ENCODE peak calls at places on chromosomes 4 and X, in nine cellular contexts. One of them, this sample, is unnamed.

GRCh38 chr4:88792268-88792781 is 94.7 kb upstream of the NAP1L5 start:
- DNase-seq in mucosa of gallbladder: no peak
- DNase-seq in GM04503: peak
- DNase-seq in left kidney: no peak
- DNase-seq in NCI-H187: no peak
- DNase-seq in WERI-Rb-1: no peak
- DNase-seq in activated CD4-positive, CD25-positive, alpha-beta regulatory T cell: no peak
- DNase-seq in amniotic epithelial cell: peak
- DNase-seq in HEK293T: no peak
- DNase-seq in this sample: peak

GRCh38 chr4:54065282-54066087 is 1.1 kb upstream of the CHIC2 start:
- DNase-seq in mucosa of gallbladder: no peak
- DNase-seq in GM04503: peak
- DNase-seq in left kidney: peak
- DNase-seq in NCI-H187: no peak
- DNase-seq in WERI-Rb-1: no peak
- DNase-seq in activated CD4-positive, CD25-positive, alpha-beta regulatory T cell: no peak
- DNase-seq in amniotic epithelial cell: no peak
- DNase-seq in HEK293T: no peak
- DNase-seq in this sample: no peak

GRCh38 chr4:89277412-89277811 is 30.2 kb downstream of the GPRIN3 start:
- DNase-seq in mucosa of gallbladder: no peak
- DNase-seq in GM04503: no peak
- DNase-seq in left kidney: no peak
- DNase-seq in NCI-H187: no peak
- DNase-seq in WERI-Rb-1: no peak
- DNase-seq in activated CD4-positive, CD25-positive, alpha-beta regulatory T cell: no peak
- DNase-seq in amniotic epithelial cell: peak
- DNase-seq in HEK293T: no peak
- DNase-seq in this sample: no peak

GRCh38 chr4:158769175-158769831 is 477 bp downstream of the FNIP2 start:
- DNase-seq in mucosa of gallbladder: peak
- DNase-seq in GM04503: no peak
- DNase-seq in left kidney: peak
- DNase-seq in NCI-H187: no peak
- DNase-seq in WERI-Rb-1: peak
- DNase-seq in activated CD4-positive, CD25-positive, alpha-beta regulatory T cell: peak
- DNase-seq in amniotic epithelial cell: no peak
- DNase-seq in HEK293T: no peak
- DNase-seq in this sample: peak

GRCh38 chrX:123976671-123977316 is 15.3 kb downstream of the STAG2 start:
- DNase-seq in mucosa of gallbladder: no peak
- DNase-seq in GM04503: no peak
- DNase-seq in left kidney: no peak
- DNase-seq in NCI-H187: no peak
- DNase-seq in WERI-Rb-1: no peak
- DNase-seq in activated CD4-positive, CD25-positive, alpha-beta regulatory T cell: no peak
- DNase-seq in amniotic epithelial cell: peak
- DNase-seq in HEK293T: peak
- DNase-seq in this sample: peak

GRCh38 chr4:1459664-1460511 is 53.6 kb upstream of the NKX1-1 start:
- DNase-seq in mucosa of gallbladder: no peak
- DNase-seq in GM04503: no peak
- DNase-seq in left kidney: no peak
- DNase-seq in NCI-H187: no peak
- DNase-seq in WERI-Rb-1: no peak
- DNase-seq in activated CD4-positive, CD25-positive, alpha-beta regulatory T cell: no peak
- DNase-seq in amniotic epithelial cell: no peak
- DNase-seq in HEK293T: no peak
- DNase-seq in this sample: no peak

GRCh38 chr4:48939785-48940184 is 33.2 kb upstream of the OCIAD2 start:
- DNase-seq in mucosa of gallbladder: peak
- DNase-seq in GM04503: peak
- DNase-seq in left kidney: no peak
- DNase-seq in NCI-H187: no peak
- DNase-seq in WERI-Rb-1: no peak
- DNase-seq in activated CD4-positive, CD25-positive, alpha-beta regulatory T cell: no peak
- DNase-seq in amniotic epithelial cell: peak
- DNase-seq in HEK293T: no peak
- DNase-seq in this sample: peak

GRCh38 chr4:57148831-57149230 is 38.6 kb upstream of the IGFBP7 start:
- DNase-seq in mucosa of gallbladder: no peak
- DNase-seq in GM04503: peak
- DNase-seq in left kidney: peak
- DNase-seq in NCI-H187: no peak
- DNase-seq in WERI-Rb-1: no peak
- DNase-seq in activated CD4-positive, CD25-positive, alpha-beta regulatory T cell: no peak
- DNase-seq in amniotic epithelial cell: peak
- DNase-seq in HEK293T: no peak
- DNase-seq in this sample: peak

GRCh38 chr4:4577359-4577875 is 35.6 kb upstream of the STX18 start:
- DNase-seq in mucosa of gallbladder: no peak
- DNase-seq in GM04503: no peak
- DNase-seq in left kidney: no peak
- DNase-seq in NCI-H187: no peak
- DNase-seq in WERI-Rb-1: no peak
- DNase-seq in activated CD4-positive, CD25-positive, alpha-beta regulatory T cell: no peak
- DNase-seq in amniotic epithelial cell: no peak
- DNase-seq in HEK293T: no peak
- DNase-seq in this sample: no peak

GRCh38 chr4:145881991-145882390 is 56.6 kb downstream of the ZNF827 start:
- DNase-seq in mucosa of gallbladder: peak
- DNase-seq in GM04503: no peak
- DNase-seq in left kidney: peak
- DNase-seq in NCI-H187: peak
- DNase-seq in WERI-Rb-1: no peak
- DNase-seq in activated CD4-positive, CD25-positive, alpha-beta regulatory T cell: no peak
- DNase-seq in amniotic epithelial cell: no peak
- DNase-seq in HEK293T: no peak
- DNase-seq in this sample: no peak

GRCh38 chr4:145722561-145722960 is 42.6 kb downstream of the C4orf51 start:
- DNase-seq in mucosa of gallbladder: no peak
- DNase-seq in GM04503: no peak
- DNase-seq in left kidney: no peak
- DNase-seq in NCI-H187: no peak
- DNase-seq in WERI-Rb-1: no peak
- DNase-seq in activated CD4-positive, CD25-positive, alpha-beta regulatory T cell: no peak
- DNase-seq in amniotic epithelial cell: no peak
- DNase-seq in HEK293T: no peak
- DNase-seq in this sample: no peak

GRCh38 chr4:15344041-15344440 is 83.8 kb upstream of the C1QTNF7 start:
- DNase-seq in mucosa of gallbladder: no peak
- DNase-seq in GM04503: peak
- DNase-seq in left kidney: no peak
- DNase-seq in NCI-H187: no peak
- DNase-seq in WERI-Rb-1: no peak
- DNase-seq in activated CD4-positive, CD25-positive, alpha-beta regulatory T cell: no peak
- DNase-seq in amniotic epithelial cell: peak
- DNase-seq in HEK293T: no peak
- DNase-seq in this sample: peak

This sample was measured in choroid plexus epithelial cell.